ENCODE peak calls at places on chromosomes 6 and 20, in four cellular contexts. One of them, this sample, is unnamed.

GRCh38 chr20:4896971-4897497 is 104.3 kb downstream of the SLC23A2 start:
- DNase-seq in astrocyte of the spinal cord: no peak
- DNase-seq in endothelial cell: no peak
- DNase-seq in activated CD8-positive, alpha-beta T cell treated with anti-CD3 and anti-CD28 coated beads for 36 hours: peak
- DNase-seq in this sample: no peak

GRCh38 chr6:152273638-152274037 is 363.5 kb downstream of the SYNE1 start:
- DNase-seq in endothelial cell: no peak
- DNase-seq in astrocyte of the spinal cord: peak
- DNase-seq in activated CD8-positive, alpha-beta T cell treated with anti-CD3 and anti-CD28 coated beads for 36 hours: no peak
- DNase-seq in this sample: peak

GRCh38 chr6:116444575-116444974 is 16.6 kb upstream of the CALHM6 start:
- DNase-seq in astrocyte of the spinal cord: no peak
- DNase-seq in endothelial cell: no peak
- DNase-seq in activated CD8-positive, alpha-beta T cell treated with anti-CD3 and anti-CD28 coated beads for 36 hours: no peak
- DNase-seq in this sample: no peak

GRCh38 chr20:51388756-51389542 is 153.6 kb downstream of the NFATC2 start:
- DNase-seq in activated CD8-positive, alpha-beta T cell treated with anti-CD3 and anti-CD28 coated beads for 36 hours: no peak
- DNase-seq in endothelial cell: no peak
- DNase-seq in astrocyte of the spinal cord: no peak
- DNase-seq in this sample: no peak

GRCh38 chr6:5025911-5026819 is 22.3 kb upstream of the RPP40 start:
- DNase-seq in endothelial cell: peak
- DNase-seq in activated CD8-positive, alpha-beta T cell treated with anti-CD3 and anti-CD28 coated beads for 36 hours: no peak
- DNase-seq in astrocyte of the spinal cord: peak
- DNase-seq in this sample: peak

GRCh38 chr6:37056439-37057127 is 51.1 kb downstream of the FGD2 start:
- DNase-seq in activated CD8-positive, alpha-beta T cell treated with anti-CD3 and anti-CD28 coated beads for 36 hours: no peak
- DNase-seq in endothelial cell: no peak
- DNase-seq in astrocyte of the spinal cord: no peak
- DNase-seq in this sample: peak

GRCh38 chr20:62617711-62618483 is 24.4 kb upstream of the SLCO4A1 start:
- DNase-seq in astrocyte of the spinal cord: no peak
- DNase-seq in endothelial cell: no peak
- DNase-seq in activated CD8-positive, alpha-beta T cell treated with anti-CD3 and anti-CD28 coated beads for 36 hours: peak
- DNase-seq in this sample: peak

GRCh38 chr6:15763364-15763763 is 100.5 kb upstream of the DTNBP1 start:
- DNase-seq in activated CD8-positive, alpha-beta T cell treated with anti-CD3 and anti-CD28 coated beads for 36 hours: no peak
- DNase-seq in endothelial cell: no peak
- DNase-seq in astrocyte of the spinal cord: no peak
- DNase-seq in this sample: no peak

GRCh38 chr20:33059136-33059535 is 5.4 kb downstream of the BPIFB3 start:
- DNase-seq in activated CD8-positive, alpha-beta T cell treated with anti-CD3 and anti-CD28 coated beads for 36 hours: no peak
- DNase-seq in astrocyte of the spinal cord: no peak
- DNase-seq in endothelial cell: no peak
- DNase-seq in this sample: no peak

GRCh38 chr6:168119539-168119938 is 40.5 kb upstream of the FRMD1 start:
- DNase-seq in activated CD8-positive, alpha-beta T cell treated with anti-CD3 and anti-CD28 coated beads for 36 hours: no peak
- DNase-seq in astrocyte of the spinal cord: no peak
- DNase-seq in endothelial cell: no peak
- DNase-seq in this sample: no peak

GRCh38 chr6:168118935-168119334 is 39.9 kb upstream of the FRMD1 start:
- DNase-seq in endothelial cell: no peak
- DNase-seq in activated CD8-positive, alpha-beta T cell treated with anti-CD3 and anti-CD28 coated beads for 36 hours: no peak
- DNase-seq in astrocyte of the spinal cord: no peak
- DNase-seq in this sample: no peak

GRCh38 chr6:168116446-168116974 is 37.5 kb upstream of the FRMD1 start:
- DNase-seq in astrocyte of the spinal cord: no peak
- DNase-seq in endothelial cell: no peak
- DNase-seq in activated CD8-positive, alpha-beta T cell treated with anti-CD3 and anti-CD28 coated beads for 36 hours: no peak
- DNase-seq in this sample: no peak

GRCh38 chr6:168116975-168117899 is 38.2 kb upstream of the FRMD1 start:
- DNase-seq in activated CD8-positive, alpha-beta T cell treated with anti-CD3 and anti-CD28 coated beads for 36 hours: no peak
- DNase-seq in endothelial cell: no peak
- DNase-seq in astrocyte of the spinal cord: no peak
- DNase-seq in this sample: no peak

DNA sequence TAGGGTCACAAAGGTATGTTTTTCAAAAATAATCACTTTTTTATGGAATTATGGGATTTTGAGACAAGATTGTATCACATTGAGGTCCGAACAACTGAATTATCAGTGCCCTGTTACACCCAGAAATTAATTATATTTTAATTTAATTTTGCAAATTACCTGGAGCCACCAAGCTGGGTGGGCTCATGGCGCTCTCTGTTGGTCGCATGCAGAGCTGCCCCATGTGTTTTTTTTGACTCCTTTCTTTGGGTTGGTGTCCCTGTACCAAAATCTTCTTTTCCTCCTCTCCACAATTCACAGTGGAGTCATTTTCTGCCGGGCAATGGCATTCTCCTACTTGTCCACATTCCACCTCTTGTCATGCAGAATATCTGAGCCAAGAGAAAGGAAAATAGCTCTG is 38.9 kb upstream of the FRMD1 start:
- DNase-seq in activated CD8-positive, alpha-beta T cell treated with anti-CD3 and anti-CD28 coated beads for 36 hours: no peak
- DNase-seq in endothelial cell: no peak
- DNase-seq in astrocyte of the spinal cord: no peak
- DNase-seq in this sample: no peak
- TF ChIP-seq CTCF in activated CD8-positive, alpha-beta T cell treated with anti-CD3 and anti-CD28 coated beads for 36 hours: no peak
- TF ChIP-seq CTCF in endothelial cell: peak
- TF ChIP-seq CTCF in astrocyte of the spinal cord: peak
- TF ChIP-seq CTCF in this sample: peak

GRCh38 chr6:69985180-69985579 is 118.8 kb downstream of the COL19A1 start:
- DNase-seq in endothelial cell: no peak
- DNase-seq in astrocyte of the spinal cord: peak
- DNase-seq in activated CD8-positive, alpha-beta T cell treated with anti-CD3 and anti-CD28 coated beads for 36 hours: peak
- DNase-seq in this sample: no peak
- TF ChIP-seq CTCF in endothelial cell: no peak
- TF ChIP-seq CTCF in astrocyte of the spinal cord: no peak
- TF ChIP-seq CTCF in activated CD8-positive, alpha-beta T cell treated with anti-CD3 and anti-CD28 coated beads for 36 hours: no peak
- TF ChIP-seq CTCF in this sample: no peak

DNA sequence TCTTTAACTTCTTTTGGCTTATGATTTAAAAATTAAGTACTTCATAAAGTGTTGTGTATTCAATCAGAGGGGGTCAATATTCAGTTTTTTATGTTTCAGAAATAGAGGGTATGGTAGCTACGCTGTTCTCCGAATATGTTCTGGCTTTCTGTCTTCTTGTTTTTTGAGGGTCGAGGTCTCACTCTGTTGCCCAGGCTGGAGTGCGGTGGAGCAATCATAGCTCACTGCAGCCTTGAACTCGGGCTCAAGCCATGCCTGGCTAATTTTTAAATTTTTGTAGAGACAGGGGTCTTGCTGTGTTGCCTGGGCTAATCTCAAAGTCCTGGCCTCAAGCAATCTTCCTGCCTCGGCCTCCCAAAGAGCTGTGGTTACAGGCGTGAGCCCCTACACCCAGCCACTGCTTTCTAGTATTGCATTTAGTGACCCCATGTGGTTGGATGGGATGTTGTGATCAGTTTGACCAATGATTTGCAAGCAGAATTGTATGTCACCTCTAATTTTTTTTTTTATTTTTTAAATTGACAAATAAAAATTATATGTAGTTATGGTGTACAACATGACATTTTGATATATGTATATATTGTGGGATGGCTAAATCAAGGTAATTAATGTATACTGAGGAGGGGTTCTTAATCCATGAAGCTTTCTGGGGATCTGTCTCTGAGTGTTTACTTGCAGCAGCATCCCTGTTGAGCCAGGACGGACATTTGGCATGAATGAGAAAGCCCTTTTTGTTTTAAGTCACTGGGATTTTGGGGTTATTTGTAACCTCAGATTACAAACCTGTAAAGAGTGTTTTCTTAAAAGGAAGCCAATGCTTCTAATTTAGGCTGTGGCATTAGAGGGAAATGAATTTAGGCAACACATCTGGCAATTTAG is 38.5 kb upstream of the DEK start:
- DNase-seq in activated CD8-positive, alpha-beta T cell treated with anti-CD3 and anti-CD28 coated beads for 36 hours: peak
- DNase-seq in endothelial cell: no peak
- DNase-seq in astrocyte of the spinal cord: peak
- DNase-seq in this sample: no peak
- TF ChIP-seq CTCF in activated CD8-positive, alpha-beta T cell treated with anti-CD3 and anti-CD28 coated beads for 36 hours: no peak
- TF ChIP-seq CTCF in endothelial cell: no peak
- TF ChIP-seq CTCF in astrocyte of the spinal cord: peak
- TF ChIP-seq CTCF in this sample: no peak

DNA sequence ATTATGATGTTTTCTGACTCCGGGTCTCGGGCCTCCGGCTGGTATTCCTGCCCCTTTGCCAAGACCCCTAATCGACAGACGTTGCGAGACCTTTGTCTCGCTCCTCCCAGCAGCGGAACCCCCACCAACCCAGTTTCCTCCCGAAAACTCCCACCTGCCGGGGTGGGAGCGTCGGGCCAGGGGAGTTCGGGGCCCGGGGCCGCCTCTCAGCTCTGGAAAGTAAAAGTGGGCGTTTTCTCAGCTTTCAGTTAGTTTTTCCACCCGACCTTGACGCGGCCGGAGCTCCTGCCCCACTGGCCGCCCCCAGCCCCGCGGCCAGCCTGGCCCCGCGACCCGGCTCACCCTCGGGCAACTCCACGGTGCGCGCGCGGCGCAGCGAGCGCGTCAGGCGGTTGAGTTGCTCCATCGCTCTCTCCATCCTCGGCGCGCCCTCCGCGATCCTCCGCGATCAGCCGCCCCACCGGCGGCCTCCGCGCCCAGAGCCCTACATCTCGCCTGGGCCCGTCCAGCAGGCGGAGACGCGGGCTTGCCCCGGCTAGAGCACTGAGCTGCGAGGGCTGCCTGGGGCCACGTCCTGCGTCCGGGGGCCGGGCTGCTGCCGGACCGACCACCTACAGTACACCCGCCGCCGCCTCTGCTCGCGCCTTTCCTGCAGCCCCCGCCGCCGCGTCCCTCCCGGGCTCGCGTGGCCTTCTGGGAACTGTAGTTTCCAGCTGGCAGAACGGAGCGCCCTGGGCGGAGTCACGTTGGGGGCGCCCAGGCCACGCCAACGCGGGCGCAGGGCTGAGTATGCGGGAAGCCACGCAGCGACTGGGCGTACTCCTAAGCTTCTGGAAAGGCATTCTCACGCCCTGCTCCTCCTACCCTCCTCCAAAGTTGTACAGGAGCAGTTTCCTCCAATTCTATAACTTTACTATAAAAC is at the start of gene HACE1:
- DNase-seq in endothelial cell: peak
- DNase-seq in activated CD8-positive, alpha-beta T cell treated with anti-CD3 and anti-CD28 coated beads for 36 hours: peak
- DNase-seq in astrocyte of the spinal cord: peak
- DNase-seq in this sample: peak
- TF ChIP-seq CTCF in endothelial cell: no peak
- TF ChIP-seq CTCF in activated CD8-positive, alpha-beta T cell treated with anti-CD3 and anti-CD28 coated beads for 36 hours: no peak
- TF ChIP-seq CTCF in astrocyte of the spinal cord: peak
- TF ChIP-seq CTCF in this sample: no peak

GRCh38 chr20:57243480-57244220 is 22.8 kb downstream of the BMP7 start:
- DNase-seq in endothelial cell: no peak
- DNase-seq in activated CD8-positive, alpha-beta T cell treated with anti-CD3 and anti-CD28 coated beads for 36 hours: no peak
- DNase-seq in astrocyte of the spinal cord: no peak
- DNase-seq in this sample: no peak
- TF ChIP-seq CTCF in endothelial cell: no peak
- TF ChIP-seq CTCF in activated CD8-positive, alpha-beta T cell treated with anti-CD3 and anti-CD28 coated beads for 36 hours: no peak
- TF ChIP-seq CTCF in astrocyte of the spinal cord: no peak
- TF ChIP-seq CTCF in this sample: no peak

GRCh38 chr6:113570651-113571050 is 286.5 kb upstream of the MARCKS start:
- DNase-seq in activated CD8-positive, alpha-beta T cell treated with anti-CD3 and anti-CD28 coated beads for 36 hours: no peak
- DNase-seq in endothelial cell: no peak
- DNase-seq in astrocyte of the spinal cord: no peak
- DNase-seq in this sample: no peak
- TF ChIP-seq CTCF in activated CD8-positive, alpha-beta T cell treated with anti-CD3 and anti-CD28 coated beads for 36 hours: no peak
- TF ChIP-seq CTCF in endothelial cell: no peak
- TF ChIP-seq CTCF in astrocyte of the spinal cord: peak
- TF ChIP-seq CTCF in this sample: no peak

DNA sequence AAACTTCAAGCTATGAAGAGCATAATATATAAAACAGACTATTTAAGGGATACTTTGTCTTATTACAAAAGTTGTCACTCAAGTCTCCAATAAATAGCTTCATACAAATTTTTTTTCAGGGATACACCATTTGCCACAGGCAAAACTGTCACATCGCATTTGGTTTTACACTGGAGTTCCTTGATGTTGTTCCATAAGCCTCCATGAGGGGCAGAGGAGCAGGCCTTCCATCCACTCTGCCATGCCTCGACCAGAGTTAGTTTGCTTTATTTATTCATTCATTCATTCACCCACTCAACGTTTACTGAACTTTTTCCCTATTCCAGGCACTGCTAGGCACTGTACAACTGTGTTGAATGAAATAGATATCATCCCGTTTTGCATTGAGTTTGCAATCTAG is 246.6 kb downstream of the PHF3 start:
- DNase-seq in activated CD8-positive, alpha-beta T cell treated with anti-CD3 and anti-CD28 coated beads for 36 hours: no peak
- DNase-seq in endothelial cell: no peak
- DNase-seq in astrocyte of the spinal cord: no peak
- DNase-seq in this sample: no peak
- TF ChIP-seq CTCF in activated CD8-positive, alpha-beta T cell treated with anti-CD3 and anti-CD28 coated beads for 36 hours: no peak
- TF ChIP-seq CTCF in endothelial cell: peak
- TF ChIP-seq CTCF in astrocyte of the spinal cord: peak
- TF ChIP-seq CTCF in this sample: peak

GRCh38 chr20:44643596-44644383 is 7.7 kb downstream of the ADA start:
- DNase-seq in activated CD8-positive, alpha-beta T cell treated with anti-CD3 and anti-CD28 coated beads for 36 hours: peak
- DNase-seq in astrocyte of the spinal cord: peak
- DNase-seq in endothelial cell: peak
- DNase-seq in this sample: peak

GRCh38 chr20:44641305-44641704 is 10.2 kb downstream of the ADA start:
- DNase-seq in endothelial cell: no peak
- DNase-seq in astrocyte of the spinal cord: no peak
- DNase-seq in activated CD8-positive, alpha-beta T cell treated with anti-CD3 and anti-CD28 coated beads for 36 hours: no peak
- DNase-seq in this sample: no peak

GRCh38 chr20:44640522-44640921 is 11.0 kb downstream of the ADA start:
- DNase-seq in astrocyte of the spinal cord: no peak
- DNase-seq in activated CD8-positive, alpha-beta T cell treated with anti-CD3 and anti-CD28 coated beads for 36 hours: no peak
- DNase-seq in endothelial cell: no peak
- DNase-seq in this sample: no peak

GRCh38 chr20:44643154-44643519 is 8.4 kb downstream of the ADA start:
- DNase-seq in endothelial cell: no peak
- DNase-seq in activated CD8-positive, alpha-beta T cell treated with anti-CD3 and anti-CD28 coated beads for 36 hours: no peak
- DNase-seq in astrocyte of the spinal cord: no peak
- DNase-seq in this sample: no peak

GRCh38 chr20:44642203-44643153 is 9.0 kb downstream of the ADA start:
- DNase-seq in endothelial cell: peak
- DNase-seq in activated CD8-positive, alpha-beta T cell treated with anti-CD3 and anti-CD28 coated beads for 36 hours: peak
- DNase-seq in astrocyte of the spinal cord: peak
- DNase-seq in this sample: peak
- TF ChIP-seq CTCF in endothelial cell: no peak
- TF ChIP-seq CTCF in activated CD8-positive, alpha-beta T cell treated with anti-CD3 and anti-CD28 coated beads for 36 hours: no peak
- TF ChIP-seq CTCF in astrocyte of the spinal cord: no peak
- TF ChIP-seq CTCF in this sample: no peak

GRCh38 chr20:59933849-59934585 is 580 bp upstream of the SYCP2 start:
- DNase-seq in activated CD8-positive, alpha-beta T cell treated with anti-CD3 and anti-CD28 coated beads for 36 hours: peak
- DNase-seq in astrocyte of the spinal cord: peak
- DNase-seq in endothelial cell: peak
- DNase-seq in this sample: peak
- TF ChIP-seq CTCF in activated CD8-positive, alpha-beta T cell treated with anti-CD3 and anti-CD28 coated beads for 36 hours: peak
- TF ChIP-seq CTCF in astrocyte of the spinal cord: peak
- TF ChIP-seq CTCF in endothelial cell: peak
- TF ChIP-seq CTCF in this sample: peak